ENCODE peak calls at places on chromosome 6, in six cellular contexts. W is IMR-90, U is H9, Z is neuronal stem cell, L is H1, Y is trophoblast cell. S is an unnamed sample.

GRCh38 chr6:128981716-128982115 is 98.8 kb downstream of the LAMA2 start:
- DNase-seq in W (no peak), U (no peak), Z (no peak), L (no peak), Y (peak; percentile 3), S (peak; percentile 19)

GRCh38 chr6:133467231-133467981 is 226.2 kb downstream of the EYA4 start:
- DNase-seq in W (peak; percentile 76), U (no peak), Z (no peak), L (no peak), Y (peak; percentile 71), S (no peak)

GRCh38 chr6:47064274-47064673 is 22.1 kb upstream of the ADGRF1 start:
- DNase-seq in W (no peak), U (no peak), Z (no peak), L (no peak), Y (no peak), S (no peak)

GRCh38 chr6:51915098-51915497 is 172.3 kb downstream of the PKHD1 start:
- DNase-seq in W (no peak), U (no peak), Z (no peak), L (no peak), Y (peak; percentile 56), S (no peak)

GRCh38 chr6:35146453-35146852 is 5.3 kb upstream of the TCP11 start:
- DNase-seq in W (peak; percentile 55), U (peak; percentile 58), Z (no peak), L (no peak), Y (peak; percentile 70), S (peak; percentile 59)

GRCh38 chr6:119109654-119110325 is 31.3 kb upstream of the FAM184A start:
- DNase-seq in W (no peak), U (no peak), Z (no peak), L (no peak), Y (no peak), S (no peak)

GRCh38 chr6:83546636-83547035 is 34.3 kb downstream of the PRSS35 start:
- DNase-seq in W (peak; percentile 9), U (no peak), Z (no peak), L (no peak), Y (no peak), S (peak; percentile 16)

GRCh38 chr6:134114918-134115714 is 62.7 kb upstream of the SLC2A12 start:
- DNase-seq in W (no peak), U (no peak), Z (no peak), L (no peak), Y (no peak), S (no peak)

GRCh38 chr6:43455034-43455747 is at the start of gene DLK2:
- DNase-seq in W (no peak), U (no peak), Z (no peak), L (no peak), Y (peak; percentile 36), S (no peak)

GRCh38 chr6:41674231-41675000 is 36.1 kb downstream of the MDFI start:
- DNase-seq in W (no peak), U (no peak), Z (no peak), L (no peak), Y (no peak), S (no peak)

GRCh38 chr6:47743744-47744143 is 38.1 kb upstream of the OPN5 start:
- DNase-seq in W (no peak), U (no peak), Z (no peak), L (no peak), Y (peak; percentile 15), S (peak; percentile 34)

GRCh38 chr6:2793491-2794151 is 28.4 kb downstream of the WRNIP1 start:
- DNase-seq in W (no peak), U (no peak), Z (no peak), L (no peak), Y (peak; percentile 21), S (no peak)

GRCh38 chr6:119112856-119113530 is 34.5 kb upstream of the FAM184A start:
- DNase-seq in W (no peak), U (peak; percentile 39), Z (no peak), L (no peak), Y (no peak), S (no peak)

GRCh38 chr6:149094156-149094555 is 223.4 kb upstream of the TAB2 start:
- DNase-seq in W (peak; percentile 4), U (no peak), Z (no peak), L (peak; percentile 7), Y (peak; percentile 39), S (peak; percentile 24)

GRCh38 chr6:20366082-20366834 is 35.4 kb upstream of the E2F3 start:
- DNase-seq in W (no peak), U (no peak), Z (no peak), L (no peak), Y (peak; percentile 89), S (no peak)

GRCh38 chr6:54288476-54288875 is 19.8 kb upstream of the TINAG start:
- DNase-seq in W (no peak), U (no peak), Z (no peak), L (no peak), Y (no peak), S (no peak)

GRCh38 chr6:138382498-138383265 is 5.0 kb downstream of the SMIM28 start:
- DNase-seq in W (no peak), U (peak; percentile 71), Z (no peak), L (no peak), Y (peak; percentile 64), S (no peak)

GRCh38 chr6:119764927-119765681 is 415.5 kb upstream of the MAN1A1 start:
- DNase-seq in W (no peak), U (no peak), Z (no peak), L (no peak), Y (no peak), S (no peak)

GRCh38 chr6:35733633-35734032 is 3.2 kb upstream of the ARMC12 start:
- DNase-seq in W (no peak), U (no peak), Z (no peak), L (no peak), Y (no peak), S (no peak)

GRCh38 chr6:74731921-74732320 is 473.9 kb downstream of the COL12A1 start:
- DNase-seq in W (peak; percentile 71), U (no peak), Z (no peak), L (no peak), Y (peak; percentile 3), S (peak; percentile 55)

GRCh38 chr6:45566882-45567281 is 189.1 kb upstream of the SUPT3H start:
- DNase-seq in W (peak; percentile 41), U (peak; percentile 31), Z (peak; percentile 50), L (peak; percentile 25), Y (no peak), S (peak; percentile 23)

GRCh38 chr6:506508-506907 is 115.0 kb downstream of the IRF4 start:
- DNase-seq in W (no peak), U (no peak), Z (no peak), L (no peak), Y (no peak), S (no peak)

GRCh38 chr6:13302751-13303667 is 25.3 kb downstream of the TBC1D7 start:
- DNase-seq in W (peak; percentile 98), U (no peak), Z (no peak), L (no peak), Y (peak; percentile 97), S (peak; percentile 100)

GRCh38 chr6:43475506-43475905 is 1.9 kb upstream of the TJAP1 start:
- DNase-seq in W (no peak), U (no peak), Z (no peak), L (no peak), Y (no peak), S (no peak)

GRCh38 chr6:149032599-149033405 is 284.7 kb upstream of the TAB2 start:
- DNase-seq in W (peak; percentile 84), U (no peak), Z (no peak), L (no peak), Y (peak; percentile 25), S (peak; percentile 62)

GRCh38 chr6:149336529-149336928 is 19.0 kb downstream of the TAB2 start:
- DNase-seq in W (no peak), U (no peak), Z (no peak), L (no peak), Y (peak; percentile 30), S (no peak)

GRCh38 chr6:25175656-25176055 is 103.5 kb upstream of the CARMIL1 start:
- DNase-seq in W (no peak), U (no peak), Z (no peak), L (no peak), Y (no peak), S (no peak)
- H4K8ac ChIP-seq in W (peak overlapping the region; percentile 7), U (no peak overlapping the region), Z (no peak overlapping the region), L (no peak overlapping the region), Y (peak overlapping the region; percentile 63), S (no peak overlapping the region)

DNA sequence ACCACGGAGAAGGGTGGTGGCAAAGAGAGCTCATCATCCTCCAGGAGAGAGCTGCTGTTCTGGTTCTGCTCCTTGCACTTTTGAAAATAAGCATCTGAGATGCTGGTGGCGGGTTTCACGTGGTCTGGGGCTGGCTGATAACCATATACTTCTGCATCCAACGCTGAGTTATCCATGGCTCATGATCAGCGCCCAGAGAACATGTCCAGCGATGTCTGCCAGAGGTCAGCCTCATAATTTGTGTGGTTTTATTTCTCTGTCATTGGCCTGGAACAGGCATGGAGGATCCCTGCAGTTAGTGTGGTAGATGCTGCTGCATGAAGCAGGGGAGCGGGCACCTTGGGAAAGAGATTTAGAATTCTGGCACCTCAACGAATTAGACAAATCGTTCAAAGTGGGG is 157.4 kb downstream of the SOD2 start:
- DNase-seq in W (no peak), U (no peak), Z (no peak), L (no peak), Y (no peak), S (no peak)
- H2AFZ ChIP-seq in W (no peak overlapping the region), U (no peak overlapping the region), Z (no peak overlapping the region), L (no peak overlapping the region), Y (no peak overlapping the region), S (no peak overlapping the region)

GRCh38 chr6:73129653-73130443 is 95.4 kb downstream of the KHDC1L start:
- DNase-seq in W (peak; percentile 66), U (peak; percentile 89), Z (peak; percentile 78), L (peak; percentile 53), Y (peak; percentile 98), S (peak; percentile 63)
- H3K9ac ChIP-seq in W (no peak overlapping the region), U (no peak overlapping the region), Z (no peak overlapping the region), L (no peak overlapping the region), Y (no peak overlapping the region), S (no peak overlapping the region)

DNA sequence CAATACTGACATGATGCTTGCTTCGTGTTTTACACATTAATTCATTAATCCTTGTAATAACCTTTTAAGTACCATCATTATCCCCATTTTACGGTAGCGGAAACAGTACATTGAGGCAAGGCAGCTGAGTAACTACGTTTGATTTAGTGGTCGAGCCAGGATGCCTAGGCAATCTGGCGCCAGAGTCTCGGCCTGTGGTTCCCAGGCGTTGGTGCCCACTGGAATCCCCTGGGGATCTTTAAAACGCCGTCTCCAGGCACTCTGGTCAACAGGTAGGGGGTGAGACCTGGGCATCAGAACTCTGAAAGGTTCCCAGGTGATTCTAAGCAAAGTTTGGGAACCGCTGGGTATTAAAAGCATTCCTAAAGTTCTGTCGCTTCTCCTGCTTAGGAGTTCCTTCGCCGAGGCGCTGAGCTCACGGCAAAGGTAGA is 998 bp downstream of the DTNBP1 start:
- DNase-seq in W (no peak), U (no peak), Z (no peak), L (no peak), Y (no peak), S (no peak)
- H4K8ac ChIP-seq in W (peak overlapping the region; percentile 16), U (no peak overlapping the region), Z (no peak overlapping the region), L (no peak overlapping the region), Y (peak overlapping the region; percentile 81), S (no peak overlapping the region)

S was measured in mesenchymal stem cell.